ENCODE peak calls at places on chromosomes 1 and 21, in five cellular contexts. N is activated CD8-positive, alpha-beta T cell treated with anti-CD3 and anti-CD28 coated beads for 36 hours; Z is cardiac fibroblast; P is HFFc6; W is adrenal gland. I is an unnamed sample.

GRCh38 chr1:25631750-25632495 is 15.3 kb downstream of the MAN1C1 start:
- DNase-seq in P (no peak), Z (peak), N (peak), W (no peak), I (no peak)

GRCh38 chr1:19063122-19063521 is 106.6 kb upstream of the IFFO2 start:
- DNase-seq in Z (no peak), P (no peak), N (no peak), W (no peak), I (no peak)

GRCh38 chr1:176609556-176610408 is 146.8 kb downstream of the PAPPA2 start:
- DNase-seq in Z (no peak), N (no peak), W (no peak), P (no peak), I (no peak)

GRCh38 chr1:155910621-155911121 is 478 bp downstream of the RIT1 start:
- DNase-seq in N (peak), W (no peak), P (peak), Z (peak), I (peak)

GRCh38 chr1:165265196-165265838 is 91.2 kb downstream of the LMX1A start:
- DNase-seq in P (no peak), N (no peak), W (no peak), Z (no peak), I (no peak)

GRCh38 chr21:45848352-45848751 is 133.2 kb upstream of the COL6A1 start:
- DNase-seq in N (no peak), P (no peak), W (no peak), Z (no peak), I (no peak)

GRCh38 chr1:218938259-218938658 is 235.4 kb upstream of the LYPLAL1 start:
- DNase-seq in N (no peak), P (no peak), Z (peak), W (no peak), I (no peak)

GRCh38 chr1:47432071-47433036 is 5.5 kb upstream of the FOXD2 start:
- DNase-seq in P (peak), W (peak), Z (peak), N (peak), I (peak)

GRCh38 chr1:154352581-154353459 is 27.5 kb downstream of the ATP8B2 start:
- DNase-seq in P (peak), Z (peak), W (peak), N (peak), I (peak)

GRCh38 chr1:194045416-194045815 is 859.0 kb upstream of the B3GALT2 start:
- DNase-seq in W (no peak), Z (peak), P (peak), N (no peak), I (no peak)

GRCh38 chr1:167339405-167339804 is 118.7 kb downstream of the POU2F1 start:
- DNase-seq in W (no peak), P (no peak), Z (no peak), N (no peak), I (no peak)

GRCh38 chr1:34885405-34886247 is 26.1 kb upstream of the SMIM12 start:
- DNase-seq in Z (peak), W (no peak), N (peak), P (no peak), I (peak)

GRCh38 chr1:78171736-78172590 is 126.2 kb downstream of the GIPC2 start:
- DNase-seq in N (no peak), W (no peak), P (peak), Z (peak), I (no peak)

GRCh38 chr1:86500731-86501130 is 32.0 kb downstream of the CLCA1 start:
- DNase-seq in N (no peak), P (no peak), Z (no peak), W (no peak), I (no peak)

GRCh38 chr1:50521703-50522102 is 98.5 kb upstream of the DMRTA2 start:
- DNase-seq in W (no peak), P (no peak), N (no peak), Z (no peak), I (peak)

GRCh38 chr1:199522338-199522737 is 505.2 kb upstream of the NR5A2 start:
- DNase-seq in P (no peak), W (no peak), N (no peak), Z (no peak), I (no peak)

GRCh38 chr1:206953126-206953525 is 6.9 kb upstream of the PIGR start:
- DNase-seq in Z (no peak), P (no peak), W (no peak), N (no peak), I (no peak)

DNA sequence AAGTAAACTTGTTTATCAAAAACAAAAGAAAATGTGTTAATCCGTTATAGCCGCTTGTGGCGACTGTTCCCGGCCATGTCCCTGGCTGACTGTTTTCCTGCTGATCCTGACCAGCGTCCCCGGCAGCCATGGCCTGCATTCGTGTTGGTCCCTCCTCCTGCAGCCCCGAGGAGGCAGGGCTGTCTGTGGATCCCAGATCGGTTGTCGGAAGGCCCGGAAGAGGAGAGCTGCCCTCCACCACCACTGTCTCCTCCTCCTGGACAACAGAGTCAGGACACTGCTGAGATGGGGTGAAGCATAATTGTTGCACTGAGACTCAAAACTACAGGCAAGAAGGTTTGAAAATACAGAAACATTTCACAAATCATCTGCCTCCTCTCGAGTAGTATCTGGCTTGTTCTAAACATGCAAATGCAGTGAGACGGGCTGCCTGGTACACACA is 3.6 kb upstream of the MXRA8 start:
- DNase-seq in Z (peak), N (no peak), W (peak), P (peak), I (no peak)
- TF ChIP-seq CTCF in Z (peak), N (no peak), W (no peak), P (peak), I (no peak)

DNA sequence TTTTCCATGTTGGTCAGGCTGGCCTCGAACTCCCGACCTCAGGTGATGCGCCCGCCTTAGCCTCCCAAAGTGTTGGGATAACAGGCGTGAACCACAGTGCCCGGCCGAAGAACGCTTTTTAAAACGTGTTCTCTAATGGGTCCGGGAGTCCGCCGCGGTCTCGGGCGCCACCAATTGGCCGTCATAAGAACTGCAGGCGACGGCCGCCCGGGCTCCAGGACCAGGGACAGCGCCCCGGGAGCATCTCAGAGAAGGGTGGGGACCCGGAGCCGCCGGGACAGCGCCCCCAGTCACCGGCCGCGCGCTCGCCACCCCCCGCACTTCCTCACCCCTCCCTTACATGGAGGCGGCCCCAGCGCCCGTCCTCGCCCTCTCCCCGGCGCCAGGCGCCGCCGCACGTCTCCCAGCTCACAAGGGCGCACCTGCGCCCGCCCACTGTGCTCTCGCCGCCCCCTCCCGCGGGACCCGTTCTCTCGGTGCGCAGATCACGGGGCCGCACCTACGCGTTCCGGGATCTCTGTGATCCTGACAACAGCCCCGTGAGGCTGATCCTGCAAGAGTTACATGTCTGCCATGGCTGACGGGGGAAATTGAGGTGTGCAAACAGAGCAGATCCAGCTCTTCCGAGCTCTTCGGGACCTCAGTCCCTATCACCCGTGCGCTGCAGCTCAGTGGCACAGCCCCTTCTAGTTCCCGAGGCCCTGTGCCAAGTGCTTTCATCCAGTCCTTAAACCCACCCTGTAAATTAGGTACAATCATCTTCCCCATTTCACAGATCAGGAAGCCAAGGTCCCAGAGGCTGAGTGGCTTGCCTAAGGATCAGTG is 9.8 kb downstream of the RAP1GAP start:
- DNase-seq in W (peak), Z (peak), N (peak), P (peak), I (peak)
- TF ChIP-seq CTCF in W (peak), Z (peak), N (peak), P (peak), I (peak)

DNA sequence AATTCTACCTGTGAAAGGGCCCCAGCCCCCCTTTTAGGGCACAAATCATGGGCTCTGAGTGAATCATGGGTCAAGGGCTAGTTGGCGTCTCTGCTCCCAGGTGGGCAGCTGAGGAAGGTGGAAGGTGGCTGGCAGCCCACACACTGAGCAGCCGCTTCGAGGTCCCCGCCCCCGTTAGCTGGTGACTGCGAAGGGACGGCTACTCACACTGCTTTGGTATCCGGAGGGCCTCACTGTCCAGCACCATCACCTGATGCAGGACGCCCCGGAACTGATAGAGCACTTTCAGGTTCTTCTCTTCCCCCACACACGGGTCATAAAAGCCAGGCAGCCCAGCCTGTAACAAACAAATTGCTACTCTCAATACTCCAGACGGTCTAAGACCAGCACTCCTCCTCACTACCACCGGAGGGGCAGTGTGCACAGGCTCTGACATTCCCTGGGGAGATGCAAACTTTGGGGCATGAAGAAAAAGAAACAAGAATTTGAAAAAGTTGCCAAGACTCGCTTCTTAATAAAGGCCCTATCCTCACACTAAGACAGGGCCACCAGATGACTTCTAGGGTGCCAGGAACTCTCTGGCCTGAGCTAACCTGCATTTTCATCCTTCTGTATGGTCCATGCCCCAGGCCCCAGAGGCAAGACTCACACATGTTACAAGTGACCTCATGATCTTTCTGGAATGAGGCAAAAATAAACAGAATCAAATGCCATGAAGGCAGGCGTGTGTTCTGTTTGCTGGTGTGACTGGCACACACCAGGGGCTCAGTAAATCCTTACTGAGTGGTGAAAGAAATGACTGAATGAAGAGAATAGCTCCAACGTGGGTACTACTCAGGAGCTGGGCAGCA is 11.5 kb downstream of the THAP3 start:
- DNase-seq in P (no peak), W (no peak), N (no peak), Z (peak), I (no peak)
- TF ChIP-seq CTCF in P (no peak), W (no peak), N (no peak), Z (no peak), I (no peak)

GRCh38 chr1:200980873-200981272 is 42.6 kb downstream of the KIF21B start:
- DNase-seq in Z (no peak), W (no peak), P (no peak), N (no peak), I (no peak)

GRCh38 chr1:200982071-200982945 is 41.2 kb downstream of the KIF21B start:
- DNase-seq in Z (peak), N (no peak), P (no peak), W (no peak), I (no peak)

GRCh38 chr1:200980452-200980772 is 43.1 kb downstream of the KIF21B start:
- DNase-seq in N (no peak), P (no peak), W (no peak), Z (no peak), I (no peak)

GRCh38 chr1:200981278-200981677 is 42.2 kb downstream of the KIF21B start:
- DNase-seq in P (no peak), Z (no peak), W (no peak), N (no peak), I (no peak)

DNA sequence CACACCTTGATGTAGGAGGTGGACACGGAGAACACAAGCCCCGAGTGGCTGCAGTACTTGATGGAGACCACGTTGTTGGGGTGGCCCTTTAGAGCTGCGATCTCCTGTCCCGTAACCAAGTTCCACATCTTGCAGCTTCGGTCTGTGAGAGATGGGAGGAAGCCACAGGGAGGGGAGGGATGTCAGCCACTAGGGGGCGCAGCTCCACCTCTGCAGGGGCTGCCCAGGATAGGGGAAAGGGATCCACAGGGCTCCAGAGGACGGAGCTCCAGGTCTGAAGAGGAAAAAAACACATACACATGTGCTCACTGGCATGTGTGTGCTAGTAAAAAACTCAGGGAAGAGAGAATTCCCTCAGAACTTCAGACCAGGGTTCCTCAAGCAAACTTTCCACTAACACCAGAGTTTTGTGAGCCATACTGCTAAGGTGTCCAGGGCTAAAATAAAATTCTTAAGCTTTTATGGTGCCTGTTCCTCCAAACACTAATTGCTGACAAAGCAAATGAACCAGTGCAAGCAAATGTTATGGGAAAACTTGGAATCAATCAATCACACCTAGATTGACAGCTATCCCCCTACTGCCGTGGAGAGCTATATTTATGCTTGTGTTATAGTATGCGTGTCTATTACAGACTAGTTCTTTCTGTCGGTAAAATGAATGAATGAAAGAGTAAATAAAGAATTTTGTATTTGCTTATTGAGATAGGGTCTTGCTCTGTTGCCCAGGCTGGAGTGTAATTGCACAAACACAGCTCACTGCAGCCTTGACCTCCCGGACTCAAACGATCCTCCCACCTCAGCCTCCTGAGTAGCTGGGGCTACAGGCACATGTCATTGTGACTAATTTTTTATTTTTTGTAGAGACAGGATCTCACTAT is 43.7 kb downstream of the KIF21B start:
- DNase-seq in P (no peak), Z (peak), N (peak), W (peak), I (peak)
- TF ChIP-seq CTCF in P (peak), Z (peak), N (peak), W (no peak), I (peak)

DNA sequence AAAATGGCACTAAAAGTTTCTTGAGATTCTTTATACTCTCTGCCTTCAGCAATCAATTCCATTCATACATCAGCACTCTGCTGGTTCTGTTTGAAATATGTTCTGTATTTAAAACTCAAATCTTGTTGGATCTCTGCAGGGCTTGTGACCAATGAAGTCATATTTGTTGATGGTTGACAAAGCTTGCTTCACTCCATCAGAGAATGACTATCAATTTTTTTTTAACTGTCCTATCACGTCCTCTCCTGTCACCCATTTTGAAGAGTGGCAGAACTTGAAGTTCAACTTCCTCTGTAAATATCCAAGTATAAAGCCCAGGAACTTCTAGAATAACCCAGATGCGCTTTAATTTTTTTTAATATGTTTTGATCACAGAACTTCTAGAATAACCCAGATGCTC is 10.9 kb downstream of the PRDX6 start:
- DNase-seq in P (no peak), Z (no peak), W (no peak), N (no peak), I (no peak)
- TF ChIP-seq CTCF in P (no peak), Z (no peak), W (no peak), N (no peak), I (no peak)

DNA sequence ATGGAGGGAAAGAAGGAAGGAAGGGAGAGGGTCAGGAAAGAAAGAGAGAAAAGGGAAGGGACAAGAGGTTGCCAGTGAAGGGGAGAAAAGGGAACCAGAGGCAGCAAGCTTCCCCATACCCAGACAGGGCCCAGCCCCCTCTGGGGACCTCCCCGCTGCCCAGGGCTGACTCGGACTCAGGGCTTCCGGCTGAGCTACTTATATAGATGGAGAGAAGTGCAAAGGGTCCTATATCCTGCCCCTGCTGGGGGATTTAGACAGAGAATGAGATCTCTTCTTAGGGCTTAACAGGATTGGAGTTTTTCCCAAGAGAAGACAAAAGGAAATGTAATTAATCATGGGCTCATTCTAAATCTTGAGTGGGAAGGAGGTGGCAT is at the start of gene ETV3L:
- DNase-seq in Z (no peak), W (no peak), N (no peak), P (no peak), I (no peak)
- TF ChIP-seq CTCF in Z (no peak), W (no peak), N (no peak), P (no peak), I (no peak)

DNA sequence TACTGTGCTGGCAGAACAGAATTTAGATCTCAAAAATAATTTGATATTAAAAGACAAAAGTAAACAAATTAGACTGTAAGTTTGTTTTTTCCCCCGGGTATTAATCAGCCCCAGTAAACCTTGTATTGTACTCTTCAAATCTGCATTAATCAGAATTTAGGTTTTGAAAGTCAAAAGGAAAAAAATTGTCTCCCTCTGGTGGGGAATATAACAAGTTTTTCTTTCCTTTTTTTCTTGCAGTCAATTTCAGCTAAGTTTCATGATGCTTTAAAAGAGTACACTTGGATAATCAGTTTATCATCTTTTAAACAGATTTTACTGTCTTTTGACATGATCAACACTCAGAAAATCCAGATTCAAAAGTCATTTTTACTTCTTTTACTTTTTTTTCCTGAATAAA is 134.5 kb upstream of the PKN2 start:
- DNase-seq in N (no peak), P (peak), W (no peak), Z (peak), I (no peak)
- TF ChIP-seq CTCF in N (no peak), P (peak), W (no peak), Z (peak), I (no peak)

GRCh38 chr1:201546093-201546492 is 7.2 kb downstream of the NAV1 start:
- DNase-seq in N (no peak), P (no peak), Z (no peak), W (no peak), I (no peak)
- TF ChIP-seq CTCF in N (no peak), P (no peak), Z (no peak), W (no peak), I (no peak)

GRCh38 chr1:29413661-29414060 is 177.3 kb downstream of the PTPRU start:
- DNase-seq in Z (no peak), W (no peak), P (no peak), N (no peak), I (no peak)
- TF ChIP-seq CTCF in Z (no peak), W (no peak), P (no peak), N (no peak), I (no peak)

I was measured in GM13976.